ENCODE peak calls at places on chromosomes 6 and 20, in four cellular contexts. R, U, S and M are unnamed samples.

GRCh38 chr20:10610266-10610665 is 63.5 kb downstream of the JAG1 start:
- DNase-seq in S (no peak), R (no peak), U (no peak), M (no peak)

GRCh38 chr6:147782302-147782701 is 273.8 kb downstream of the SAMD5 start:
- DNase-seq in S (peak), U (no peak), R (no peak), M (no peak)

GRCh38 chr6:51108563-51109234 is 290.0 kb downstream of the TFAP2B start:
- DNase-seq in R (no peak), U (no peak), S (no peak), M (no peak)

GRCh38 chr20:2706688-2707352 is 14.2 kb downstream of the EBF4 start:
- DNase-seq in U (no peak), R (no peak), S (no peak), M (no peak)

GRCh38 chr6:7773914-7774313 is 48.0 kb downstream of the BMP6 start:
- DNase-seq in S (no peak), U (no peak), R (no peak), M (no peak)

GRCh38 chr6:128570439-128571063 is 50.2 kb upstream of the PTPRK start:
- DNase-seq in U (no peak), S (no peak), R (no peak), M (peak)

GRCh38 chr20:57205625-57206219 is 60.7 kb downstream of the BMP7 start:
- DNase-seq in U (no peak), R (no peak), S (peak), M (no peak)

GRCh38 chr6:79570802-79571367 is 33.7 kb upstream of the LCA5 start:
- DNase-seq in R (no peak), S (peak), U (no peak), M (no peak)

GRCh38 chr20:45095753-45096371 is 5.1 kb downstream of the KCNS1 start:
- DNase-seq in R (no peak), S (peak), U (no peak), M (peak)

GRCh38 chr20:4161447-4162251 is 146.3 kb upstream of the RNF24 start:
- DNase-seq in U (peak), R (no peak), S (no peak), M (peak)

GRCh38 chr20:58010186-58010585 is 218.3 kb downstream of the ANKRD60 start:
- DNase-seq in S (no peak), R (no peak), U (peak), M (no peak)